ENCODE peak calls at places on chromosomes 1 and 21, in ten cellular contexts. P is GM12892, E is breast epithelium, Y is heart left ventricle, H is A549, J is IMR-90, Q is adrenal gland, T is esophagus squamous epithelium, D is transverse colon, F is HCT116. Z is an unnamed sample.

GRCh38 chr1:113133038-113133437 is 60.0 kb downstream of the LRIG2 start:
- DNase-seq in P (no peak), E (no peak), Y (no peak), H (no peak), J (no peak), Q (no peak), T (no peak), D (no peak), F (no peak), Z (no peak)

GRCh38 chr21:38908537-38908936 is 102.8 kb downstream of the ETS2 start:
- DNase-seq in P (no peak), E (no peak), Y (no peak), H (no peak), J (no peak), Q (no peak), T (no peak), D (no peak), F (no peak), Z (peak; percentile 61)

GRCh38 chr1:36553591-36554417 is 71.1 kb upstream of the CSF3R start:
- DNase-seq in P (peak; percentile 44), E (peak; percentile 61), Y (peak; percentile 72), H (peak; percentile 51), J (peak; percentile 25), Q (peak; percentile 66), T (no peak), D (peak; percentile 44), F (peak; percentile 60), Z (peak; percentile 58)

GRCh38 chr1:103529746-103530145 is 4.2 kb downstream of the RNPC3 start:
- DNase-seq in P (no peak), E (no peak), Y (peak; percentile 47), H (no peak), J (peak; percentile 54), Q (peak; percentile 78), T (no peak), D (no peak), F (no peak), Z (no peak)

GRCh38 chr1:84996846-84997666 is at the start of gene MCOLN2:
- DNase-seq in P (peak; percentile 57), E (no peak), Y (peak; percentile 63), H (peak; percentile 24), J (peak; percentile 1), Q (peak; percentile 26), T (no peak), D (peak; percentile 45), F (no peak), Z (no peak)

GRCh38 chr1:39671433-39671792 is 494 bp downstream of the NT5C1A start:
- DNase-seq in P (no peak), E (no peak), Y (peak; percentile 83), H (no peak), J (no peak), Q (no peak), T (no peak), D (no peak), F (no peak), Z (no peak)

GRCh38 chr1:202959276-202959620 is 1.1 kb upstream of the ADIPOR1 start:
- DNase-seq in P (no peak), E (no peak), Y (no peak), H (peak; percentile 37), J (peak; percentile 74), Q (peak; percentile 35), T (no peak), D (no peak), F (peak; percentile 43), Z (no peak)

GRCh38 chr1:229024528-229025119 is 246.3 kb upstream of the RAB4A start:
- DNase-seq in P (no peak), E (no peak), Y (no peak), H (peak; percentile 81), J (peak; percentile 90), Q (peak; percentile 88), T (no peak), D (peak; percentile 58), F (peak; percentile 57), Z (no peak)

GRCh38 chr1:91803133-91803532 is 82.8 kb downstream of the TGFBR3 start:
- DNase-seq in P (no peak), E (no peak), Y (no peak), H (no peak), J (no peak), Q (no peak), T (no peak), D (no peak), F (no peak), Z (no peak)

GRCh38 chr1:239947789-239948188 is 143.9 kb upstream of the FMN2 start:
- DNase-seq in P (no peak), E (no peak), Y (no peak), H (no peak), J (peak; percentile 16), Q (no peak), T (no peak), D (no peak), F (no peak), Z (no peak)

GRCh38 chr1:148290881-148291280 is 138.8 kb upstream of the NBPF11 start:
- DNase-seq in P (no peak), E (no peak), Y (no peak), H (no peak), J (no peak), Q (no peak), T (no peak), D (no peak), F (no peak), Z (no peak)

GRCh38 chr1:155454096-155454495 is 108.5 kb downstream of the ASH1L start:
- DNase-seq in P (no peak), E (no peak), Y (no peak), H (no peak), J (peak; percentile 87), Q (no peak), T (no peak), D (no peak), F (no peak), Z (no peak)

GRCh38 chr1:183633676-183634343 is 1.8 kb downstream of the ARPC5 start:
- DNase-seq in P (no peak), E (no peak), Y (no peak), H (peak; percentile 83), J (peak; percentile 95), Q (no peak), T (no peak), D (no peak), F (peak; percentile 63), Z (no peak)

GRCh38 chr1:169451425-169451824 is 24.2 kb upstream of the CCDC181 start:
- DNase-seq in P (no peak), E (no peak), Y (no peak), H (peak; percentile 7), J (no peak), Q (no peak), T (no peak), D (no peak), F (no peak), Z (no peak)

GRCh38 chr21:45293214-45293725 is 5.6 kb upstream of the POFUT2 start:
- DNase-seq in P (no peak), E (no peak), Y (peak; percentile 59), H (no peak), J (no peak), Q (peak; percentile 59), T (no peak), D (no peak), F (no peak), Z (peak; percentile 73)

GRCh38 chr1:220734571-220735326 is 13.4 kb upstream of the MTARC2 start:
- DNase-seq in P (no peak), E (no peak), Y (no peak), H (peak; percentile 74), J (peak; percentile 81), Q (no peak), T (no peak), D (peak; percentile 26), F (no peak), Z (no peak)

GRCh38 chr1:187641463-187641862 is 812.7 kb downstream of the PLA2G4A start:
- DNase-seq in P (no peak), E (no peak), Y (no peak), H (no peak), J (no peak), Q (no peak), T (no peak), D (no peak), F (no peak), Z (no peak)
- TF ChIP-seq POLR2A in P (no peak), E (no peak), Y (no peak), H (no peak), J (no peak), Q (no peak), T (no peak), D (no peak), F (no peak), Z (no peak)

DNA sequence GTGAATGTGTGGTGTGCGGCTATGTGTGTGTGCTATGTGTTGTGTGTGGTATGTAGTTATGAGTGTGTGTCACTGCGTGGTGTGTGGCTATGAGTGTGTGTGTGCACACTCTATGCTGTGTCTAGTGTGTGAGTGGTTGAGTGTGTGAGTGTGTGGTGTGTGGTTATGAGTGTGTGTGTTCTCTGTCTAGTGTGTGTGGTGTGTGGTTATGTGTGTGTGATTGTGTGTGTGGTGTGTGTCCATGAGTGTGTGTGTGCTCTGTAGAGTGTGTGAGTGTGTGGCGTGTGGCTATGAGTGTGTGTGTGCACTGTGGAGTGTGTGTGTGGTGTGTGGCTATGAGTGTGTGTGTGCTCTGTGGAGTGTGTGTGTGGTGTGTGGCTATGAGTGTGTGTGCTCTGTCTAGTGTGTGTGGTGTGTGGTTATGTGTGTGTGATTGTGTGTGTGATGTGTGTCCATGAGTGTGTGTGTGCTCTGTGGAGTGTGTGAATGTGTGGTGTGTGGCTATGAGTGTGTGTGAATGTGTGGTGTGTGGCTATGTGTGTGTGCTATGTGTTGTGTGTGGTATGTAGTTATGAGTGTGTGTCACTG is 2.3 kb upstream of the FCMR start:
- DNase-seq in P (no peak), E (no peak), Y (no peak), H (no peak), J (no peak), Q (no peak), T (no peak), D (no peak), F (no peak), Z (no peak)
- TF ChIP-seq POLR2A in P (peak; percentile 13), E (no peak), Y (no peak), H (no peak), J (no peak), Q (no peak), T (no peak), D (no peak), F (no peak), Z (no peak)

DNA sequence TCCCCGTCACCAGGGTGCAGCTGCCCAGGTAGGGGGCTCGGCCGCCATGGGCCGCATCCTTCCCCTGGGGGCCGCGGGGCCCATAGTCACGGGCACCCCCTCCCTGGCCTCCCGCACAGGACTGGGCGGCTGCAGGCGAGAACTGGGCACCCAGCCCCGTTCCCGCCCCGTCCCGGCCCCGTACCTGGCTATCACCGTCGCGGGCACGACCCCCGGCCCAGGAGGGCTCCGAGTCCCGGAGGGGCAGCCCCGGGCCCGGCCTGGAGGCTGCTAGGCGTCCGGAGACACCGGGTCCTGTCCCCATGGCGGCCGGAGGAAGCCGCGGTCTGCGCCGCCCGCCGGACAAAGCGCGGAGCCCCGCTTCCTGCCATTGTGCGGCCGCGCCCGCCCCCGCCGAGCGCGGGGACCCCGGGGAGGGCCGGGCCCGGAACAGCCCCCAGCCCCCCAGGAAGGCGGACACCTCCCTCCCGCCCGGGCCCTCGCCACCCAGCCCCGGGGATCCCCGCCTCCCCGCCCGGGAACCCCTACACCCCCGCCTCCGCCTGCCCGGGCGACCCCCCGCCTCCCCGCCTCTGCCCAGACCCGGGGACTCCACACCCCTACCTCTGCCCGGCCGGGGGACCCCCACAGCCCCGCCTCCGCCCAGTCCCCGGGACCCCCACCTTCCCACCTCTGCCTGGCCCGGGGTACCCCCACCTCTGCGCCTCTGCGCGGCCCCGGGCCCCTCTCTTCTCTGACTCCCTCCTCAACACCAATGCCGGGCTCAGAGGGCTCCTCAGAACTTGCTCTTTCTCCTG is 6.1 kb downstream of the PLEKHG5 start:
- DNase-seq in P (no peak), E (no peak), Y (no peak), H (no peak), J (no peak), Q (no peak), T (no peak), D (no peak), F (no peak), Z (no peak)
- TF ChIP-seq POLR2A in P (no peak), E (no peak), Y (no peak), H (no peak), J (no peak), Q (no peak), T (no peak), D (no peak), F (no peak), Z (no peak)

GRCh38 chr1:54679706-54680105 is 36.0 kb upstream of the TTC4 start:
- DNase-seq in P (no peak), E (no peak), Y (no peak), H (no peak), J (no peak), Q (no peak), T (no peak), D (no peak), F (no peak), Z (no peak)
- TF ChIP-seq POLR2A in P (no peak), E (no peak), Y (no peak), H (no peak), J (no peak), Q (no peak), T (no peak), D (no peak), F (no peak), Z (no peak)

Z was measured in suprapubic skin.